ENCODE peak calls at places on chromosomes 16 and 17, in eight cellular contexts. One of them, this sample, is unnamed.

GRCh38 chr17:49964539-49965521 is 4.2 kb upstream of the DLX4 start:
- DNase-seq in PC-3: no peak
- DNase-seq in SK-N-SH: no peak
- DNase-seq in neural progenitor cell: peak; percentile 71
- DNase-seq in HCT116: no peak
- DNase-seq in MM.1S: no peak
- DNase-seq in hepatocyte: no peak
- DNase-seq in GM23338: peak; percentile 84
- DNase-seq in this sample: no peak

GRCh38 chr17:74233937-74234336 is 20.6 kb downstream of the TTYH2 start:
- DNase-seq in neural progenitor cell: no peak
- DNase-seq in HCT116: no peak
- DNase-seq in PC-3: no peak
- DNase-seq in hepatocyte: no peak
- DNase-seq in GM23338: no peak
- DNase-seq in SK-N-SH: no peak
- DNase-seq in MM.1S: no peak
- DNase-seq in this sample: no peak

GRCh38 chr16:56866955-56867830 is 2.2 kb downstream of the SLC12A3 start:
- DNase-seq in PC-3: peak; percentile 65
- DNase-seq in neural progenitor cell: peak; percentile 75
- DNase-seq in HCT116: peak; percentile 43
- DNase-seq in MM.1S: peak; percentile 65
- DNase-seq in SK-N-SH: peak; percentile 69
- DNase-seq in GM23338: peak; percentile 84
- DNase-seq in hepatocyte: peak; percentile 77
- DNase-seq in this sample: peak; percentile 82

GRCh38 chr17:75830168-75831031 is 13.8 kb downstream of the UNC13D start:
- DNase-seq in MM.1S: no peak
- DNase-seq in SK-N-SH: peak; percentile 88
- DNase-seq in neural progenitor cell: peak; percentile 71
- DNase-seq in HCT116: no peak
- DNase-seq in PC-3: peak; percentile 19
- DNase-seq in hepatocyte: no peak
- DNase-seq in GM23338: peak; percentile 89
- DNase-seq in this sample: peak; percentile 55

GRCh38 chr17:7606280-7606679 is 8.4 kb downstream of the FXR2 start:
- DNase-seq in PC-3: no peak
- DNase-seq in SK-N-SH: no peak
- DNase-seq in neural progenitor cell: no peak
- DNase-seq in GM23338: no peak
- DNase-seq in hepatocyte: no peak
- DNase-seq in HCT116: no peak
- DNase-seq in MM.1S: no peak
- DNase-seq in this sample: no peak

GRCh38 chr16:81531415-81531814 is 86.8 kb downstream of the CMIP start:
- DNase-seq in neural progenitor cell: no peak
- DNase-seq in HCT116: no peak
- DNase-seq in SK-N-SH: no peak
- DNase-seq in PC-3: no peak
- DNase-seq in hepatocyte: no peak
- DNase-seq in GM23338: no peak
- DNase-seq in MM.1S: no peak
- DNase-seq in this sample: no peak

GRCh38 chr17:16936536-16937310 is 35.2 kb downstream of the TNFRSF13B start:
- DNase-seq in HCT116: no peak
- DNase-seq in GM23338: no peak
- DNase-seq in hepatocyte: no peak
- DNase-seq in SK-N-SH: no peak
- DNase-seq in MM.1S: no peak
- DNase-seq in PC-3: no peak
- DNase-seq in neural progenitor cell: no peak
- DNase-seq in this sample: no peak

GRCh38 chr16:48300391-48300856 is 53.1 kb upstream of the ABCC11 start:
- DNase-seq in HCT116: peak; percentile 26
- DNase-seq in hepatocyte: peak; percentile 20
- DNase-seq in PC-3: no peak
- DNase-seq in SK-N-SH: no peak
- DNase-seq in MM.1S: no peak
- DNase-seq in neural progenitor cell: no peak
- DNase-seq in GM23338: no peak
- DNase-seq in this sample: no peak

GRCh38 chr17:2192367-2193028 is 111.1 kb downstream of the SMG6 start:
- DNase-seq in MM.1S: no peak
- DNase-seq in hepatocyte: no peak
- DNase-seq in HCT116: peak; percentile 48
- DNase-seq in PC-3: peak; percentile 88
- DNase-seq in SK-N-SH: peak; percentile 30
- DNase-seq in neural progenitor cell: no peak
- DNase-seq in GM23338: no peak
- DNase-seq in this sample: peak; percentile 66

GRCh38 chr16:51763072-51763658 is 612.1 kb upstream of the SALL1 start:
- DNase-seq in neural progenitor cell: peak; percentile 91
- DNase-seq in MM.1S: no peak
- DNase-seq in GM23338: peak; percentile 62
- DNase-seq in PC-3: no peak
- DNase-seq in HCT116: no peak
- DNase-seq in SK-N-SH: no peak
- DNase-seq in hepatocyte: peak; percentile 23
- DNase-seq in this sample: no peak

GRCh38 chr17:6995500-6996255 is at the start of gene ALOX12:
- DNase-seq in neural progenitor cell: peak; percentile 71
- DNase-seq in SK-N-SH: no peak
- DNase-seq in PC-3: no peak
- DNase-seq in hepatocyte: no peak
- DNase-seq in GM23338: peak; percentile 84
- DNase-seq in MM.1S: no peak
- DNase-seq in HCT116: no peak
- DNase-seq in this sample: no peak

GRCh38 chr17:81722184-81723120 is 10.4 kb downstream of the SLC25A10 start:
- DNase-seq in HCT116: no peak
- DNase-seq in SK-N-SH: peak; percentile 64
- DNase-seq in PC-3: peak; percentile 92
- DNase-seq in MM.1S: peak; percentile 67
- DNase-seq in hepatocyte: peak; percentile 45
- DNase-seq in neural progenitor cell: no peak
- DNase-seq in GM23338: no peak
- DNase-seq in this sample: no peak

GRCh38 chr16:67443299-67443698 is 12.4 kb downstream of the HSD11B2 start:
- DNase-seq in PC-3: no peak
- DNase-seq in HCT116: no peak
- DNase-seq in MM.1S: no peak
- DNase-seq in hepatocyte: no peak
- DNase-seq in SK-N-SH: no peak
- DNase-seq in neural progenitor cell: no peak
- DNase-seq in GM23338: no peak
- DNase-seq in this sample: no peak

GRCh38 chr17:36920032-36921000 is 17.0 kb upstream of the LHX1 start:
- DNase-seq in hepatocyte: no peak
- DNase-seq in SK-N-SH: no peak
- DNase-seq in MM.1S: no peak
- DNase-seq in PC-3: peak; percentile 65
- DNase-seq in HCT116: peak; percentile 43
- DNase-seq in neural progenitor cell: peak; percentile 67
- DNase-seq in GM23338: no peak
- DNase-seq in this sample: no peak

GRCh38 chr17:49343273-49343672 is 18.8 kb downstream of the ZNF652 start:
- DNase-seq in neural progenitor cell: no peak
- DNase-seq in HCT116: no peak
- DNase-seq in SK-N-SH: no peak
- DNase-seq in MM.1S: no peak
- DNase-seq in hepatocyte: no peak
- DNase-seq in PC-3: peak; percentile 15
- DNase-seq in GM23338: no peak
- DNase-seq in this sample: peak; percentile 42

GRCh38 chr17:77531002-77531401 is 390.2 kb downstream of the SEC14L1 start:
- DNase-seq in HCT116: no peak
- DNase-seq in neural progenitor cell: no peak
- DNase-seq in MM.1S: no peak
- DNase-seq in hepatocyte: no peak
- DNase-seq in GM23338: no peak
- DNase-seq in PC-3: no peak
- DNase-seq in SK-N-SH: no peak
- DNase-seq in this sample: no peak

GRCh38 chr17:77527836-77528505 is 387.2 kb downstream of the SEC14L1 start:
- DNase-seq in MM.1S: no peak
- DNase-seq in GM23338: no peak
- DNase-seq in HCT116: no peak
- DNase-seq in hepatocyte: no peak
- DNase-seq in neural progenitor cell: no peak
- DNase-seq in SK-N-SH: peak; percentile 76
- DNase-seq in PC-3: no peak
- DNase-seq in this sample: no peak

GRCh38 chr17:77528516-77529327 is 388.0 kb downstream of the SEC14L1 start:
- DNase-seq in neural progenitor cell: peak; percentile 86
- DNase-seq in hepatocyte: peak; percentile 64
- DNase-seq in PC-3: no peak
- DNase-seq in HCT116: no peak
- DNase-seq in MM.1S: no peak
- DNase-seq in GM23338: peak; percentile 87
- DNase-seq in SK-N-SH: peak; percentile 95
- DNase-seq in this sample: no peak

GRCh38 chr17:77530591-77530990 is 389.8 kb downstream of the SEC14L1 start:
- DNase-seq in GM23338: no peak
- DNase-seq in PC-3: no peak
- DNase-seq in SK-N-SH: no peak
- DNase-seq in MM.1S: no peak
- DNase-seq in HCT116: no peak
- DNase-seq in neural progenitor cell: no peak
- DNase-seq in hepatocyte: peak; percentile 2
- DNase-seq in this sample: no peak

DNA sequence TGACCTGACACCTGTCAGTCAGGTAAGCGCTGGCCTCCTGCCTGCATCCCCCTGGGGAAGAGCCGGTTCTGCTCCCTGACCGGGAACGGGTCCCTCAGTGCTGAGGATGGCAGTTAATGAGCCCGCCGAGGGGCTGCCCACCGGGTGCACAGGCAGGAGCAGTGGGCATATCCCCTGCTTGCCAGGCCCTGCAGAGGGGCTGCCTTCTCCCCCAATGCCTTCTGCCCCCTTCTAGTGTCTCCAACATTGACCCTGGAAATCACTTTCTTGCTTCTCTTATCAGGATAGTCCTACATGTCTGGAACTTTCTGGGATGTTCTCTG is 388.5 kb downstream of the SEC14L1 start:
- DNase-seq in GM23338: no peak
- DNase-seq in SK-N-SH: no peak
- DNase-seq in HCT116: no peak
- DNase-seq in neural progenitor cell: no peak
- DNase-seq in PC-3: no peak
- DNase-seq in MM.1S: no peak
- DNase-seq in hepatocyte: no peak
- DNase-seq in this sample: no peak
- TF ChIP-seq EZH2phosphoT487 in GM23338: no peak
- TF ChIP-seq EZH2phosphoT487 in SK-N-SH: no peak
- TF ChIP-seq EZH2phosphoT487 in HCT116: no peak
- TF ChIP-seq EZH2phosphoT487 in neural progenitor cell: no peak
- TF ChIP-seq EZH2phosphoT487 in PC-3: no peak
- TF ChIP-seq EZH2phosphoT487 in MM.1S: no peak
- TF ChIP-seq EZH2phosphoT487 in hepatocyte: no peak
- TF ChIP-seq EZH2phosphoT487 in this sample: no peak

DNA sequence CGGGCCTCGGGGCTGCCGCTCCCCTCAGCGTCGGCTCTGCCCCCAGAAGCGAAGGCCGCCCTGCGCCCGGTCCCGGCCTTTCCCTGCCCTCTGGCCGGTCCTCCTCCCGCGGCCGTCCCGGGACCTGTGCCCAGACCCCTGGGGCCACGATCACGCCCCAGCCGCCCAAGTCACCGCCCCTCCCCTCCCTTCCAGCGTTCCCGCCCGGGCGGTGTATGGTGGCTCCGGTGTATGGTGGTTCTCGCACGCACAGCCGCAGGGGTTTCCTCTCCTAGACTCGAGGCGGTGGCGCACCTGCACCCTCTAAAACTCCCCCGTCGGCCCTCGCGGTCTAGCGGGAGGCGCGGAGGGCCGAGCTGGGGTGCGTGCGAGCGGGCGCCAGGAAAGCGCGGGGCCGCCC is 10.0 kb downstream of the TIGD7 start:
- DNase-seq in GM23338: peak; percentile 30
- DNase-seq in hepatocyte: no peak
- DNase-seq in MM.1S: no peak
- DNase-seq in neural progenitor cell: no peak
- DNase-seq in HCT116: no peak
- DNase-seq in PC-3: no peak
- DNase-seq in SK-N-SH: no peak
- DNase-seq in this sample: no peak
- TF ChIP-seq CTCF in GM23338: no peak
- TF ChIP-seq CTCF in hepatocyte: no peak
- TF ChIP-seq CTCF in MM.1S: no peak
- TF ChIP-seq CTCF in neural progenitor cell: no peak
- TF ChIP-seq CTCF in HCT116: no peak
- TF ChIP-seq CTCF in PC-3: no peak
- TF ChIP-seq CTCF in SK-N-SH: no peak
- TF ChIP-seq CTCF in this sample: no peak

DNA sequence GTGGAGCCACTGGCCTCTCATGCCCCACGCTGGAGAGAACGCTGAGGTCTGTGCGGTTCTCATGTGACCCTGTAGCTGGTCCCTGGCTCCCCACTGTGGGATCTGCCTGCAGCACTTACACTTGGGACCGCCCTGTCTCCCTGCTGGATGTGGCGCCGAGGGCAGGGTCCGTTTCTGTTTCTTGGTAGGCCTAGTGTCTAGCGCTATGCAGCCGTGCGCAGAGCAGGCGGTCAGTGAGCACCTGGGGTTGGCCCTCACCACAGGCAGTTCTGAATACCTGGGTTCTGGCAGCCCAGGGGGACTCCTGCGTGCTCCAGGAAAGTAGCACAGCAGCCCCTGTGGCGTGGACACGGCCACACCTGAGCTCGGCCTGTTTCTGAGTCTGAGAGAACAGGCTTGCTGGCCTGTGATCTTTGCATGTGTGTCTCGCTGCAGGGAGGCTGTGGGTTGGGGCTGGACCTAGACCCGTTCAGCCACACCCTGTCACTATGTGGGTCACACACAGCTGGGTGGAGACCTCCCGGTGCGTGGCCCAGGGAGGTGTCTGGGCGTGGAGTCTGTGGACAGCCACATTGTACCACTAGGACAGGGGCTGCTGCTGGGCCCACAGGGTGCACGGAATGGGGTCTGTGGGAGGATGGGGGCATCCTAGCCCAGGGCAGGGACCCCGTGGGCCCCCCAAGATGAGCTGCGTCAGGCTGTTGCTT is 2.8 kb downstream of the CAPN15 start:
- DNase-seq in PC-3: no peak
- DNase-seq in MM.1S: no peak
- DNase-seq in hepatocyte: no peak
- DNase-seq in HCT116: no peak
- DNase-seq in SK-N-SH: no peak
- DNase-seq in neural progenitor cell: no peak
- DNase-seq in GM23338: no peak
- DNase-seq in this sample: no peak
- TF ChIP-seq EZH2phosphoT487 in PC-3: no peak
- TF ChIP-seq EZH2phosphoT487 in MM.1S: no peak
- TF ChIP-seq EZH2phosphoT487 in hepatocyte: no peak
- TF ChIP-seq EZH2phosphoT487 in HCT116: no peak
- TF ChIP-seq EZH2phosphoT487 in SK-N-SH: no peak
- TF ChIP-seq EZH2phosphoT487 in neural progenitor cell: no peak
- TF ChIP-seq EZH2phosphoT487 in GM23338: no peak
- TF ChIP-seq EZH2phosphoT487 in this sample: no peak

DNA sequence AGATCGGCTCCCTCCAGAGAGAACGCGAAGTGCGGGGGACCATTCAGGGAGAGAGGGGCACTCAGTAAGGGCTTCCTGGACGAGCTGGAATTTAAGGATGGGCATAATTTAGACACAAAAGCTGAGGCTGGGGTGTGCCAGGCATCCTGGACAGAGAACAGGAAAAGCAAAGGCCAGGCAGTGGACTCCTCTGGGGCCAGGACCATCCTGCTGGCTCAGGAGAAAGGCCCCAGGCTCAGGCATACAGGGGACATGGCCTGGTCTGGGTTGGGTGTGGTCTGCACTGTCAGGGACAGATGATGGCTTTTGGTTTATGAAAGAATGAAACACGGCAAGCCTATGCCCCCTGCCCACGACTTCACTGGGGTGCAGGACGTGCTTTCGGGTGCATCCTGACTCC is 48.9 kb upstream of the DOC2B start:
- DNase-seq in neural progenitor cell: no peak
- DNase-seq in MM.1S: no peak
- DNase-seq in SK-N-SH: no peak
- DNase-seq in GM23338: no peak
- DNase-seq in HCT116: no peak
- DNase-seq in hepatocyte: no peak
- DNase-seq in PC-3: no peak
- DNase-seq in this sample: no peak
- TF ChIP-seq CTCF in neural progenitor cell: no peak
- TF ChIP-seq CTCF in MM.1S: no peak
- TF ChIP-seq CTCF in SK-N-SH: no peak
- TF ChIP-seq CTCF in GM23338: no peak
- TF ChIP-seq CTCF in HCT116: no peak
- TF ChIP-seq CTCF in hepatocyte: no peak
- TF ChIP-seq CTCF in PC-3: no peak
- TF ChIP-seq CTCF in this sample: no peak